ENCODE peak calls at places on chromosomes 1 and 21, in four cellular contexts. F is PC-3; Q is CD8-positive, alpha-beta memory T cell; G is K562. A is an unnamed sample.

GRCh38 chr1:221832617-221833016 is 90.7 kb upstream of the DUSP10 start:
- DNase-seq in F (no peak), Q (no peak), G (no peak), A (no peak)

GRCh38 chr1:11341881-11342552 is 69.0 kb downstream of the UBIAD1 start:
- DNase-seq in F (no peak), Q (no peak), G (no peak), A (no peak)

GRCh38 chr1:173202430-173203145 is 4.5 kb downstream of the TNFSF4 start:
- DNase-seq in F (peak; percentile 98), Q (no peak), G (no peak), A (peak; percentile 17)

GRCh38 chr1:22747021-22747734 is 36.5 kb downstream of the EPHB2 start:
- DNase-seq in F (peak; percentile 95), Q (no peak), G (no peak), A (no peak)

GRCh38 chr1:5340560-5341130 is 651.6 kb downstream of the NPHP4 start:
- DNase-seq in F (no peak), Q (no peak), G (no peak), A (no peak)

GRCh38 chr1:196143602-196144342 is 464.5 kb downstream of the KCNT2 start:
- DNase-seq in F (peak; percentile 19), Q (no peak), G (no peak), A (peak; percentile 27)

GRCh38 chr1:227666286-227666685 is 68.8 kb downstream of the JMJD4 start:
- DNase-seq in F (no peak), Q (no peak), G (no peak), A (no peak)

GRCh38 chr1:14598007-14598497 is 433 bp upstream of the KAZN start:
- DNase-seq in F (no peak), Q (no peak), G (peak; percentile 22), A (peak; percentile 17)

GRCh38 chr1:47192458-47193384 is 2.9 kb upstream of the PDZK1IP1 start:
- DNase-seq in F (peak; percentile 81), Q (peak; percentile 46), G (peak; percentile 93), A (peak; percentile 72)

GRCh38 chr1:224065455-224065854 is 48.5 kb upstream of the FBXO28 start:
- DNase-seq in F (peak; percentile 97), Q (no peak), G (no peak), A (no peak)

GRCh38 chr1:84998642-84999280 is 1.8 kb upstream of the MCOLN2 start:
- DNase-seq in F (peak; percentile 41), Q (peak; percentile 55), G (no peak), A (peak; percentile 49)

GRCh38 chr1:206575165-206575893 is 36.9 kb downstream of the EIF2D start:
- DNase-seq in F (no peak), Q (peak; percentile 83), G (peak; percentile 71), A (peak; percentile 82)

GRCh38 chr1:200693327-200693726 is 23.6 kb upstream of the DDX59 start:
- DNase-seq in F (no peak), Q (no peak), G (peak; percentile 27), A (no peak)

GRCh38 chr1:154878371-154879355 is 8.6 kb upstream of the KCNN3 start:
- DNase-seq in F (peak; percentile 80), Q (peak; percentile 65), G (peak; percentile 85), A (peak; percentile 88)

GRCh38 chr1:153357076-153357852 is 390 bp upstream of the S100A9 start:
- DNase-seq in F (peak; percentile 96), Q (no peak), G (no peak), A (no peak)

GRCh38 chr1:3032970-3033794 is 11.9 kb downstream of the ACTRT2 start:
- DNase-seq in F (no peak), Q (peak; percentile 74), G (no peak), A (no peak)

GRCh38 chr1:98383341-98383740 is 278.2 kb upstream of the SNX7 start:
- DNase-seq in F (no peak), Q (no peak), G (no peak), A (no peak)

GRCh38 chr1:12595839-12596821 is 21.9 kb downstream of the DHRS3 start:
- DNase-seq in F (peak; percentile 92), Q (no peak), G (no peak), A (no peak)

GRCh38 chr1:231691618-231692259 is 65.1 kb downstream of the DISC1 start:
- DNase-seq in F (peak; percentile 48), Q (no peak), G (peak; percentile 80), A (peak; percentile 52)

GRCh38 chr1:233613252-233614172 is at the start of gene KCNK1:
- DNase-seq in F (peak; percentile 96), Q (no peak), G (peak; percentile 76), A (peak; percentile 32)

GRCh38 chr1:161691846-161692245 is 15.2 kb upstream of the FCRLA start:
- DNase-seq in F (no peak), Q (no peak), G (no peak), A (no peak)

GRCh38 chr1:28580706-28581530 is 11.1 kb upstream of the RAB42 start:
- DNase-seq in F (peak; percentile 47), Q (peak; percentile 6), G (peak; percentile 55), A (peak; percentile 26)

GRCh38 chr1:159211331-159212136 is 6.9 kb downstream of the ACKR1 start:
- DNase-seq in F (peak; percentile 73), Q (peak; percentile 21), G (peak; percentile 65), A (no peak)

GRCh38 chr1:161840363-161840762 is 74.2 kb downstream of the ATF6 start:
- DNase-seq in F (no peak), Q (no peak), G (no peak), A (no peak)

GRCh38 chr21:31220567-31220966 is 123.5 kb downstream of the TIAM1 start:
- DNase-seq in F (peak; percentile 72), Q (no peak), G (no peak), A (no peak)

GRCh38 chr1:85091647-85092295 is 43.5 kb upstream of the MCOLN3 start:
- DNase-seq in F (no peak), Q (no peak), G (no peak), A (no peak)

GRCh38 chr1:246724725-246725095 is 501 bp downstream of the SCCPDH start:
- DNase-seq in F (peak; percentile 57), Q (no peak), G (peak; percentile 30), A (peak; percentile 40)

GRCh38 chr1:231885209-231885854 is 258.7 kb downstream of the DISC1 start:
- DNase-seq in F (peak; percentile 34), Q (no peak), G (no peak), A (no peak)

GRCh38 chr1:8629241-8630091 is 188.0 kb downstream of the RERE start:
- DNase-seq in F (no peak), Q (no peak), G (no peak), A (peak; percentile 31)

GRCh38 chr1:201608635-201609395 is 69.9 kb downstream of the NAV1 start:
- DNase-seq in F (no peak), Q (no peak), G (no peak), A (no peak)

GRCh38 chr1:43321331-43321891 is 16.2 kb upstream of the MPL start:
- DNase-seq in F (no peak), Q (no peak), G (peak; percentile 61), A (no peak)

GRCh38 chr1:25673962-25674928 is 57.7 kb downstream of the MAN1C1 start:
- DNase-seq in F (peak; percentile 15), Q (no peak), G (no peak), A (no peak)

GRCh38 chr1:12037486-12038355 is 18.4 kb downstream of the MIIP start:
- DNase-seq in F (no peak), Q (no peak), G (no peak), A (no peak)

GRCh38 chr1:46802081-46802480 is 3.2 kb downstream of the CYP4B1 start:
- DNase-seq in F (no peak), Q (no peak), G (no peak), A (no peak)

GRCh38 chr1:212465311-212465710 is 32.6 kb downstream of the NENF start:
- DNase-seq in F (no peak), Q (no peak), G (no peak), A (no peak)

GRCh38 chr21:45175326-45176085 is 101.1 kb downstream of the ADARB1 start:
- DNase-seq in F (peak; percentile 34), Q (no peak), G (no peak), A (no peak)

GRCh38 chr21:26555554-26555953 is 17.5 kb downstream of the CYYR1 start:
- DNase-seq in F (no peak), Q (no peak), G (no peak), A (no peak)

GRCh38 chr1:54500030-54500389 is 48.0 kb upstream of the ACOT11 start:
- DNase-seq in F (no peak), Q (no peak), G (no peak), A (no peak)

DNA sequence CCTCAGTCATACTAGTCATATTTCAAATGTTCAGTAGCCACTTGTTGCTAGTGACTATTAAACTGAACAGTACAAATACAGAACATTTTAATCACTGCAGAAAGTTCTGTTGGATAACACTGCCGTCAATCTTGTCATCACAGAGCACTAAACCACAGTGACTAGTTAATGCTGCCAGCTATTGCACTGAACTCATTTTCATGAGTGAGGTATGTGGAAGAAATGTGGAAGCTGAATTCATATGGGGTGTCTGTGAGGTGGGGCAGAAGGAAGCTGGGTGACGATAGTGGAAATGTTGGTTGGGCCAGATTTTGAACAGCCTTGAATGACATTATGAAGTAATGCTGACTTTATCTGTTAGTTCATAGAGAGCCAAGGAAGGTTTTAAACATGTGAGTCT is 49.6 kb downstream of the OSBPL9 start:
- DNase-seq in F (no peak), Q (no peak), G (no peak), A (no peak)
- H3K4me1 ChIP-seq in F (peaks cover 7% of the 10 kb centered on the region), Q (no peaks in the 10 kb centered on the region), G (peaks cover 31% of the 10 kb centered on the region), A (no peaks in the 10 kb centered on the region)

GRCh38 chr1:150406483-150406882 is 42.5 kb downstream of the RPRD2 start:
- DNase-seq in F (no peak), Q (no peak), G (no peak), A (peak; percentile 40)
- H3K4me1 ChIP-seq in F (no peaks in the 10 kb centered on the region), Q (peaks cover 9% of the 10 kb centered on the region), G (no peaks in the 10 kb centered on the region), A (peaks cover 29% of the 10 kb centered on the region)

GRCh38 chr1:99674665-99675064 is 28.8 kb downstream of the PALMD start:
- DNase-seq in F (peak; percentile 52), Q (no peak), G (no peak), A (no peak)

GRCh38 chr1:99672500-99673213 is 26.7 kb downstream of the PALMD start:
- DNase-seq in F (no peak), Q (no peak), G (no peak), A (no peak)

GRCh38 chr1:99675292-99675691 is 29.4 kb downstream of the PALMD start:
- DNase-seq in F (no peak), Q (no peak), G (no peak), A (no peak)

GRCh38 chr1:99673285-99673684 is 27.4 kb downstream of the PALMD start:
- DNase-seq in F (no peak), Q (no peak), G (no peak), A (no peak)

GRCh38 chr1:99674115-99674514 is 28.2 kb downstream of the PALMD start:
- DNase-seq in F (no peak), Q (no peak), G (no peak), A (no peak)
- H3K4me1 ChIP-seq in F (peaks cover 20% of the 10 kb centered on the region), Q (no peaks in the 10 kb centered on the region), G (no peaks in the 10 kb centered on the region), A (peaks cover 6% of the 10 kb centered on the region)

DNA sequence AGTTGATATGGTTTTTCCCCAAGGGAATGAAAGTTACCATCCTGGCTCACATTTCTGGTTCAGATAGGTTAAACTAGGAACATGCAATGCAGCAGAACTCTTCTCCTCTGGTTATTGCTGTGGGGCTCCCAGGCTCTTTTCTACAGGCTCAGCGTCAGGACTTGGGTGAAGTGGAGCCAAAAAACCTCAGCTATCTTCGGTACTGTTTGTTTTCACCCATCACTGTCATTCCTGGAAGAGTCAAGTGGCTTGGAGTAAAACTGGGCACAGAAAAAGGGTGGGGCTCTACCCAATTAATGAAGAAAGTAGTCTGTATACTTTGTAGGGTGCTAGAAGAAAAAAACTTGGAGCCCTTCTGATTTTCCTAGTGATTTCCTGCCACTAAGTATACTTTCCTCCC is 9.4 kb downstream of the WNT2B start:
- DNase-seq in F (no peak), Q (no peak), G (no peak), A (no peak)
- H3K4me1 ChIP-seq in F (peaks cover 5% of the 10 kb centered on the region), Q (no peaks in the 10 kb centered on the region), G (peaks cover 14% of the 10 kb centered on the region), A (no peaks in the 10 kb centered on the region)